ENCODE peak calls at places on chromosomes 12 and 14, in eight cellular contexts. W, S, T, A, H, C, B and M are unnamed samples.

GRCh38 chr14:85535916-85536834 is 6.2 kb downstream of the FLRT2 start:
- DNase-seq in W (no peak), S (no peak), T (no peak), A (no peak), H (peak; percentile 73), C (no peak), B (no peak), M (no peak)

GRCh38 chr14:23469127-23469905 is at the start of gene NGDN:
- DNase-seq in W (peak; percentile 100), S (peak; percentile 100), T (peak; percentile 97), A (peak; percentile 94), H (peak; percentile 100), C (peak; percentile 98), B (peak; percentile 88), M (peak; percentile 89)

GRCh38 chr12:91406920-91407341 is 224.3 kb upstream of the DCN start:
- DNase-seq in W (no peak), S (no peak), T (no peak), A (no peak), H (peak; percentile 43), C (no peak), B (peak; percentile 15), M (no peak)

GRCh38 chr12:62720661-62721330 is 214.2 kb downstream of the PPM1H start:
- DNase-seq in W (no peak), S (peak; percentile 86), T (no peak), A (no peak), H (peak; percentile 76), C (no peak), B (no peak), M (no peak)

GRCh38 chr12:3647504-3647903 is 105.4 kb downstream of the CRACR2A start:
- DNase-seq in W (no peak), S (no peak), T (no peak), A (no peak), H (peak; percentile 70), C (no peak), B (no peak), M (no peak)

GRCh38 chr14:20602583-20602982 is 11.4 kb upstream of the RNASE12 start:
- DNase-seq in W (no peak), S (no peak), T (no peak), A (no peak), H (no peak), C (no peak), B (no peak), M (no peak)

GRCh38 chr14:55930016-55930784 is 188.0 kb upstream of the PELI2 start:
- DNase-seq in W (no peak), S (no peak), T (no peak), A (no peak), H (no peak), C (no peak), B (no peak), M (no peak)

GRCh38 chr14:74302160-74302628 is 540 bp downstream of the ABCD4 start:
- DNase-seq in W (no peak), S (peak; percentile 64), T (no peak), A (peak; percentile 17), H (peak; percentile 70), C (peak; percentile 49), B (no peak), M (no peak)

GRCh38 chr12:132801741-132802140 is 26.9 kb downstream of the GOLGA3 start:
- DNase-seq in W (no peak), S (no peak), T (no peak), A (no peak), H (no peak), C (no peak), B (no peak), M (no peak)

GRCh38 chr14:92323031-92323915 is at the start of gene SLC24A4:
- DNase-seq in W (no peak), S (no peak), T (no peak), A (peak; percentile 12), H (peak; percentile 5), C (no peak), B (peak; percentile 14), M (no peak)

GRCh38 chr12:116489116-116489515 is 70.1 kb upstream of the MAP1LC3B2 start:
- DNase-seq in W (no peak), S (no peak), T (no peak), A (no peak), H (no peak), C (no peak), B (no peak), M (no peak)

GRCh38 chr14:73240816-73241480 is 3.6 kb downstream of the PAPLN start:
- DNase-seq in W (no peak), S (no peak), T (no peak), A (no peak), H (no peak), C (no peak), B (no peak), M (no peak)

GRCh38 chr12:112314981-112315380 is 67.2 kb downstream of the HECTD4 start:
- DNase-seq in W (no peak), S (peak; percentile 62), T (no peak), A (no peak), H (no peak), C (no peak), B (no peak), M (no peak)

GRCh38 chr14:70816525-70816924 is 7.2 kb upstream of the MAP3K9 start:
- DNase-seq in W (no peak), S (no peak), T (no peak), A (no peak), H (no peak), C (no peak), B (no peak), M (no peak)

GRCh38 chr12:124867389-124867930 is 3.8 kb upstream of the SCARB1 start:
- DNase-seq in W (no peak), S (no peak), T (no peak), A (no peak), H (no peak), C (no peak), B (no peak), M (no peak)